ENCODE peak calls at places on chromosome 20, in six cellular contexts. F, W, K, G, B and D are unnamed samples.

GRCh38 chr20:36482044-36482473 is 59.3 kb upstream of the MYL9 start:
- DNase-seq in F (no peak), W (no peak), K (no peak), G (no peak), B (no peak), D (no peak)

GRCh38 chr20:4637081-4637797 is 84.5 kb upstream of the PRND start:
- DNase-seq in F (no peak), W (no peak), K (peak; percentile 6), G (no peak), B (no peak), D (no peak)

GRCh38 chr20:57659789-57660509 is 39.7 kb upstream of the ZBP1 start:
- DNase-seq in F (no peak), W (peak; percentile 5), K (no peak), G (peak; percentile 3), B (no peak), D (no peak)

GRCh38 chr20:32027653-32028052 is 17.4 kb downstream of the CCM2L start:
- DNase-seq in F (no peak), W (no peak), K (no peak), G (no peak), B (no peak), D (no peak)

GRCh38 chr20:297925-298754 is 770 bp downstream of the ZCCHC3 start:
- DNase-seq in F (peak; percentile 74), W (no peak), K (peak; percentile 71), G (peak; percentile 53), B (peak; percentile 12), D (no peak)

GRCh38 chr20:1918766-1919165 is 23.6 kb downstream of the SIRPA start:
- DNase-seq in F (no peak), W (no peak), K (no peak), G (no peak), B (no peak), D (no peak)

GRCh38 chr20:58545565-58546195 is 30.5 kb upstream of the APCDD1L start:
- DNase-seq in F (no peak), W (no peak), K (no peak), G (no peak), B (no peak), D (no peak)

GRCh38 chr20:3980260-3981131 is 34.9 kb downstream of the RNF24 start:
- DNase-seq in F (no peak), W (no peak), K (peak; percentile 73), G (no peak), B (peak; percentile 4), D (no peak)

GRCh38 chr20:57020364-57020763 is 246.1 kb downstream of the BMP7 start:
- DNase-seq in F (no peak), W (no peak), K (no peak), G (no peak), B (no peak), D (no peak)

GRCh38 chr20:35225319-35226125 is 968 bp upstream of the MMP24 start:
- DNase-seq in F (no peak), W (no peak), K (no peak), G (no peak), B (no peak), D (no peak)
- H3K4me3 ChIP-seq in F (no peak overlapping the region), W (no peak overlapping the region), K (no peak overlapping the region), G (no peak overlapping the region), B (no peak overlapping the region), D (peak overlapping the region; percentile 55)

GRCh38 chr20:48735112-48735511 is 92.7 kb downstream of the PREX1 start:
- DNase-seq in F (no peak), W (no peak), K (no peak), G (no peak), B (no peak), D (no peak)

GRCh38 chr20:48732081-48732829 is 95.5 kb downstream of the PREX1 start:
- DNase-seq in F (no peak), W (peak; percentile 36), K (no peak), G (peak; percentile 21), B (no peak), D (no peak)

GRCh38 chr20:48736231-48736630 is 91.6 kb downstream of the PREX1 start:
- DNase-seq in F (no peak), W (no peak), K (peak; percentile 8), G (no peak), B (no peak), D (no peak)

GRCh38 chr20:48733296-48733790 is 94.5 kb downstream of the PREX1 start:
- DNase-seq in F (peak; percentile 72), W (no peak), K (peak; percentile 4), G (no peak), B (no peak), D (no peak)

GRCh38 chr20:48734104-48734749 is 93.6 kb downstream of the PREX1 start:
- DNase-seq in F (no peak), W (no peak), K (no peak), G (no peak), B (no peak), D (no peak)
- H3K4me1 ChIP-seq in F (no peaks in the 10 kb centered on the region), W (peaks cover 52% of the 10 kb centered on the region), K (no peaks in the 10 kb centered on the region), G (no peaks in the 10 kb centered on the region), B (peaks cover 18% of the 10 kb centered on the region), D (peaks cover 12% of the 10 kb centered on the region)

DNA sequence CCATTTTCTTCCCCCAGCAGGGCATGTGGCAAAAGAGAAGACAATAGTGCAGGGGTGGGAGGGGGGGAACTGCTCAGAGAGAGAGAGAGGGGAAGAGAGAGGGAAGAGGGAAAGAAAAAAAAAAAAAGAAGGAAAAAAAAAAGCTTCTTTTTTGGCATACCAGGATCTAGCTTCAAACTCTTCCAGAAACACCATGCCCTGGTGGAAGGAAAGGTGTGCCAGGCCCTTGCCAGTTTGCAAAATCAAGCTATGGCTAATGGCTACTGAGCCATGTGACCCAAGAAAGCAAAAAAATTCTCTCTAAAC is 326 bp downstream of the ZMYND8 start:
- DNase-seq in F (no peak), W (no peak), K (no peak), G (no peak), B (no peak), D (no peak)
- H3K4me3 ChIP-seq in F (peak overlapping the region; percentile 77), W (no peak overlapping the region), K (no peak overlapping the region), G (no peak overlapping the region), B (peak overlapping the region; percentile 38), D (peak overlapping the region; percentile 27)

GRCh38 chr20:62123450-62124118 is 1.3 kb downstream of the LSM14B start:
- DNase-seq in F (no peak), W (no peak), K (peak; percentile 51), G (no peak), B (no peak), D (no peak)
- H3K4me1 ChIP-seq in F (peaks cover 24% of the 10 kb centered on the region), W (peaks cover 16% of the 10 kb centered on the region), K (peaks cover 11% of the 10 kb centered on the region), G (peaks cover 10% of the 10 kb centered on the region), B (peaks cover 28% of the 10 kb centered on the region), D (peaks cover 14% of the 10 kb centered on the region)

GRCh38 chr20:17557675-17558006 is 12.2 kb upstream of the DSTN start:
- DNase-seq in F (no peak), W (no peak), K (peak; percentile 94), G (peak; percentile 86), B (no peak), D (no peak)

GRCh38 chr20:17560344-17561074 is 9.4 kb upstream of the DSTN start:
- DNase-seq in F (no peak), W (no peak), K (no peak), G (no peak), B (no peak), D (no peak)

GRCh38 chr20:17559338-17559737 is 10.5 kb upstream of the DSTN start:
- DNase-seq in F (no peak), W (no peak), K (no peak), G (no peak), B (no peak), D (no peak)

GRCh38 chr20:17558154-17558940 is 11.5 kb upstream of the DSTN start:
- DNase-seq in F (no peak), W (no peak), K (peak; percentile 91), G (peak; percentile 32), B (no peak), D (no peak)

DNA sequence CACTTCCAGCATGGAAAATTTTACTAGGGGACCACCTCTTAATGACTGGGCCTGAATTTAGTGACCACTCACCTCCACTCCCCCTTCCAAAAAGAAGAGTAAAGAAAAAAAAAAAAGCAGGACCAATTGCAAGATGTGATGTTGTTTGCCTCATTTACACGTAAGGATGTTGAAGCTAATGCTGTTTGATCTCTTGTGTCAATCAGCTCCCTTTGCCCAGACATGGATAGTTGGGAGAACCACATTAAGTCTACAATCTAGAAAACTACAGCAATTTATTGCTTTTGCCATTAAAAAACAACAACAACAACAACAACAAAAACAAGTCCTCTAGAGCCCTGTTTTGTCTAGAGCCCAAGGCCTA is 11.0 kb upstream of the DSTN start:
- DNase-seq in F (no peak), W (no peak), K (no peak), G (no peak), B (no peak), D (no peak)
- H3K4me3 ChIP-seq in F (no peak overlapping the region), W (no peak overlapping the region), K (no peak overlapping the region), G (peak overlapping the region; percentile 4), B (no peak overlapping the region), D (no peak overlapping the region)